ENCODE peak calls at places on chromosomes 16 and 17, in four cellular contexts. K is BJ, D is PC-3, U is choroid plexus epithelial cell. V is an unnamed sample.

GRCh38 chr16:85545227-85545818 is 67.8 kb upstream of the GSE1 start:
- DNase-seq in K (no peak), D (no peak), U (no peak), V (no peak)

GRCh38 chr16:68065716-68066305 is 19.4 kb upstream of the NFATC3 start:
- DNase-seq in K (no peak), D (no peak), U (peak), V (peak)

GRCh38 chr16:85403693-85404092 is 209.4 kb upstream of the GSE1 start:
- DNase-seq in K (no peak), D (no peak), U (no peak), V (no peak)

GRCh38 chr16:67163164-67163902 is 1.2 kb upstream of the HSF4 start:
- DNase-seq in K (no peak), D (no peak), U (peak), V (no peak)

GRCh38 chr16:7405166-7405565 is 72.5 kb downstream of the RBFOX1 start:
- DNase-seq in K (no peak), D (peak), U (no peak), V (no peak)

GRCh38 chr16:38941-39892 is 14.2 kb downstream of the POLR3K start:
- DNase-seq in K (no peak), D (peak), U (no peak), V (no peak)

GRCh38 chr16:80027007-80027965 is 426.7 kb upstream of the MAF start:
- DNase-seq in K (peak), D (peak), U (peak), V (peak)

GRCh38 chr16:72111653-72112451 is 18.2 kb downstream of the DHX38 start:
- DNase-seq in K (no peak), D (no peak), U (no peak), V (no peak)

GRCh38 chr17:81665205-81666091 is 957 bp downstream of the OXLD1 start:
- DNase-seq in K (no peak), D (peak), U (peak), V (no peak)

GRCh38 chr17:79075433-79075805 is 795 bp downstream of the ENGASE start:
- DNase-seq in K (no peak), D (no peak), U (no peak), V (no peak)

GRCh38 chr17:56977673-56978395 is at the start of gene SCPEP1:
- DNase-seq in K (no peak), D (peak), U (peak), V (peak)
- TF ChIP-seq CTCF in K (no peak), D (no peak), U (no peak), V (no peak)

DNA sequence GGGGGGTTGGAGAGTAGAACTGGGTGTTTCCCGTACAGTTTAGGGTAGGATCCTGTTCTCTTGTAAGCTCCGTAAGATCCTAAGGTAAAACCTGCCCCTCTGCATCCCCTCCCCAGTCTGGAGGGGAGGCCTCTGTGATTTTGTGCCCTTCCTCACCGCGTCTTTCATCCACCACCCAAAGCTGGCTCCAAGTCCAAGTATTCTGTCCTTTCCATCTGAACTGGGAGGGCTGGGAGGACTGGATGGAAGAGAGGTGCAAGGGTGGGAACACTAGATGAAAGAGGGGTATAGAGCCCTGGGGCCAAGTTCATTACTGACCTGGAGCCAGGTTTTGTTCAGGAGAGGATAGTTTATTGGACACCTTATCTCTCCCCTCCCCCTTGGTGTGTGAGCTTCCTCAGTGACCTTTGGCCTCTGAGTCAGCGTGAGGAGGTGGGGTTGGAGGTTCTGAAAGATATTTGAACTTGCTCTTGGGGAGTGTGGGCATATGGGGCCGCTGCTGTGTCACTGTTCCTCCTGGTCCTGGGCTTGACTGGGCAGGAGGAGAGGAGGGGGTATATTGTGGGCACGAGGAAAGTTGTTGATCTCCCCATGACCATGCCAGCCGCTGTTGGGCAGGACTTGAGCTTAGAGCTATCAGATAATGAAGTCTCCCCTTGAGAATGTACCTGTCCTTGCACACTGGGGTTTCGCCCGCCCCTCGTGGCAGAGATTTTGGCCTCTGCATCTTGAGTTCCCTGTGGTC is 1.6 kb downstream of the LASP1 start:
- DNase-seq in K (no peak), D (peak), U (peak), V (no peak)
- TF ChIP-seq CTCF in K (peak), D (peak), U (no peak), V (no peak)

GRCh38 chr17:34199449-34199848 is 55.6 kb upstream of the CCL2 start:
- DNase-seq in K (no peak), D (no peak), U (no peak), V (no peak)
- TF ChIP-seq CTCF in K (no peak), D (no peak), U (no peak), V (no peak)

DNA sequence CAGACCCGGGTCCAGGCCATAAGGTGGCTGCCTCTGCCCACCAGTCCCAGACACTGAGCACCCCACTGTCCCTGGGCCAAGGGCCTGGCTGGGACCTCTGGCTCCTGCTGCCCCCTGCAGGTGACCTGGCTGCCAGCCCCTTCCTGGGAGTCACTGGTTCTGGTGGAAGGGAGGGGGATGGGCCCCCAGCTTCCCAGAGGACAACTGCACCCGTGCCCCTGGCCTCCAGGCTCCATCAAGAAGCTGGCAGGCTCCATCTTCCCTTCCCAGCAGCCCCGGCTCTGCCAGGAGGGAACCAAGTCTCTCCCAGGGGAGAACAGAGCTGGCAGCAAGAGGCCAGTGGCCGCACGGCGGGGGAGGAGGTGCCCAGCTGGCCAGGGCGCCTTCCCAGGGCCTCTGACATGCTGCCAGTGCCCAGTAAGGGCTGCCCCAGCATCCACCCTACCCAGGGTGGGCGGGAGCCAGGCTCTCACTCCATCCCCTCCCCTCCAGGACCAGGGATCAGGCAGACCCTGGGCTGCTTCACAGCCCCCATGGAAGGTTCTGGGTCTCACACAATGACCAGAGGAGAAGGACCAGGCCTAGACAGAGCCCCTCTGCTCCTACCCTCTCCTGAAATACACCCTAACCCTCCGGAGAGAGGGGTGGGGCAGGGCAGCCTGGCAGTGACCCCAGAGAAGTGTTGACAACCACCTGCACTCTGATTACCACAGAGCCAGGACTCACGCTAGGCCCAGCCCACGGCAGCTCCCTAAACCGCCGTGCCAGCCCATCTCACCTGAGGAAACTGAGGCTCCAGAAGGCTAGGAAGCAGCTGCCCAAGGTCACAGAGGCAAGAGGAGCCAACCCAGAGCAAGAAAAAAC is 3.6 kb downstream of the CLUH start:
- DNase-seq in K (no peak), D (no peak), U (peak), V (no peak)
- TF ChIP-seq CTCF in K (peak), D (peak), U (peak), V (peak)

GRCh38 chr16:76654421-76654820 is 377.2 kb downstream of the CNTNAP4 start:
- DNase-seq in K (no peak), D (no peak), U (no peak), V (no peak)

GRCh38 chr16:76650579-76650978 is 373.4 kb downstream of the CNTNAP4 start:
- DNase-seq in K (no peak), D (peak), U (no peak), V (no peak)

GRCh38 chr16:76656951-76657498 is 379.8 kb downstream of the CNTNAP4 start:
- DNase-seq in K (no peak), D (no peak), U (no peak), V (no peak)

DNA sequence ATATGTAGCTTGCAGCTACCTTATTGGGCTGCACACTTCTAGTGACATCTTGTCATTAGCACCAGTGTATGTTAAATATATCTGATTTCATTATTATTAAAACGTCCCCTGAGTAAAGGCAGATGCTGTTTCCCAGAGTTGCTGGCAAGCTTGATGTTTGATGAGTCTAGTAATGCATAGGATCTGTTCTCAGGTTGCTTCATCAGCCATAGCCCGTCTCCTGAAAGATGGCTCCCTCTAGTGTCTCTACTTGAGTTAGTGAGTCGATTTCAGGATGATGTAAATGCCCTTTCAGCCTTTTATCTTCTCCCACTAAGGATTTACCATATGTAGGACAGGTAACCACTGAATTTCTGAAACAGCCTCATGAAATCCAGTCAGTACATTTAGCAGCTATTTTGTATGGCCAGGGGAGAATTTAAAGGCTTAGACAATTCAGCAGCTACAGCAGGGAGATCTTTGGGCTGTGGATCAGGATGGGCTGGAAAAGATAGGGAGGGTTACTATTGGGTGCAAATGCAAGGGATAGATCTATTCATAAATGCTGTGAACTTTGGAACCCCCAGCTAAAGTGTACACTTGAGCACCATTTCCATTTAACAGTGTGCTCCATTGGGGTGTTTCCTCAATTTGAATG is 376.3 kb downstream of the CNTNAP4 start:
- DNase-seq in K (no peak), D (peak), U (peak), V (no peak)
- TF ChIP-seq CTCF in K (peak), D (peak), U (peak), V (peak)

GRCh38 chr17:58595194-58595792 is 80.9 kb upstream of the MTMR4 start:
- DNase-seq in K (no peak), D (no peak), U (no peak), V (no peak)
- TF ChIP-seq CTCF in K (no peak), D (peak), U (no peak), V (no peak)

GRCh38 chr17:44095647-44096496 is 25.3 kb downstream of the G6PC3 start:
- DNase-seq in K (peak), D (peak), U (peak), V (peak)
- TF ChIP-seq CTCF in K (peak), D (no peak), U (peak), V (peak)